ENCODE peak calls at places on chromosome 1, in four cellular contexts. O is D341Med, U is DMS 273 treated with DMSO at 0.1 percent for 48 hours, N is mesendoderm. K is an unnamed sample.

GRCh38 chr1:211327341-211327921 is 798 bp downstream of the TRAF5 start:
- DNase-seq in O (no peak), N (peak), U (no peak), K (no peak)

GRCh38 chr1:204829133-204829532 is 41.5 kb upstream of the NFASC start:
- DNase-seq in U (no peak), N (no peak), O (no peak), K (no peak)

GRCh38 chr1:244049142-244049968 is 1.7 kb upstream of the ZBTB18 start:
- DNase-seq in N (peak), O (peak), U (no peak), K (peak)

GRCh38 chr1:85576642-85577420 is 3.7 kb upstream of the CCN1 start:
- DNase-seq in N (peak), U (peak), O (peak), K (peak)

GRCh38 chr1:71417421-71417820 is 336.6 kb upstream of the ZRANB2 start:
- DNase-seq in O (no peak), N (no peak), U (no peak), K (no peak)

GRCh38 chr1:71828431-71829012 is 453.8 kb downstream of the NEGR1 start:
- DNase-seq in N (no peak), U (no peak), O (no peak), K (no peak)

GRCh38 chr1:54118704-54119103 is 34.1 kb downstream of the CDCP2 start:
- DNase-seq in O (no peak), U (no peak), N (no peak), K (no peak)

GRCh38 chr1:10339815-10340214 is 59.0 kb upstream of the PGD start:
- DNase-seq in N (peak), U (no peak), O (peak), K (no peak)